ENCODE peak calls at places on chromosomes 11 and 22, in five cellular contexts. K, P, V, C and U are unnamed samples. For H3K4me1, the result is how much of the 10 kb centered on the place peaks cover.

GRCh38 chr11:80163011-80163410 is 722.2 kb upstream of the TENM4 start:
- DNase-seq in P (no peak), K (no peak), C (no peak), V (peak), U (no peak)

GRCh38 chr11:11622772-11623531 is 1.1 kb upstream of the GALNT18 start:
- DNase-seq in P (no peak), V (no peak), K (no peak), C (no peak), U (no peak)

GRCh38 chr11:65788801-65789200 is 1.9 kb downstream of the OVOL1 start:
- DNase-seq in K (no peak), P (no peak), C (no peak), V (no peak), U (no peak)

GRCh38 chr22:45572444-45572843 is 69.8 kb downstream of the FBLN1 start:
- DNase-seq in V (no peak), C (no peak), P (no peak), K (no peak), U (peak)

GRCh38 chr11:86120807-86121206 is 51.9 kb upstream of the PICALM start:
- DNase-seq in C (no peak), V (no peak), P (no peak), K (no peak), U (no peak)

GRCh38 chr11:121717296-121717695 is 264.5 kb upstream of the SORL1-AS1 start:
- DNase-seq in V (no peak), K (no peak), P (no peak), C (no peak), U (no peak)

GRCh38 chr11:12201016-12201985 is 90.9 kb downstream of the MICAL2 start:
- DNase-seq in C (no peak), V (peak), P (peak), K (no peak), U (peak)

GRCh38 chr22:36103891-36104290 is 56.7 kb downstream of the APOL3 start:
- DNase-seq in C (no peak), P (no peak), V (no peak), K (no peak), U (peak)

GRCh38 chr11:133127746-133128145 is 404.6 kb downstream of the OPCML start:
- DNase-seq in K (no peak), V (no peak), P (no peak), C (no peak), U (no peak)

GRCh38 chr22:39954584-39955055 is 5.6 kb upstream of the TMA7B start:
- DNase-seq in K (no peak), V (peak), P (no peak), C (no peak), U (no peak)

GRCh38 chr11:122197055-122197987 is 81.3 kb upstream of the BLID start:
- DNase-seq in K (no peak), C (no peak), P (no peak), V (peak), U (peak)

GRCh38 chr11:10139656-10140055 is 154.4 kb downstream of the SBF2 start:
- DNase-seq in C (no peak), P (no peak), K (no peak), V (peak), U (no peak)

GRCh38 chr11:19821412-19821875 is 108.8 kb downstream of the NAV2 start:
- DNase-seq in K (no peak), P (no peak), C (no peak), V (no peak), U (no peak)

GRCh38 chr11:121067912-121068652 is 33.0 kb upstream of the TECTA start:
- DNase-seq in V (no peak), C (no peak), P (no peak), K (no peak), U (no peak)

GRCh38 chr11:109729761-109730160 is 307.8 kb downstream of the C11orf87 start:
- DNase-seq in C (no peak), V (no peak), P (no peak), K (no peak), U (no peak)

GRCh38 chr11:68031136-68031459 is 617 bp downstream of the NDUFS8 start:
- DNase-seq in K (no peak), C (no peak), V (no peak), P (no peak), U (no peak)

GRCh38 chr11:21415566-21415965 is 746.2 kb downstream of the NELL1 start:
- DNase-seq in K (no peak), V (no peak), P (no peak), C (no peak), U (no peak)

GRCh38 chr22:37843746-37844089 is 416 bp downstream of the ANKRD54 start:
- DNase-seq in K (peak), C (peak), P (peak), V (peak), U (peak)

GRCh38 chr11:9853929-9854557 is 190.2 kb downstream of the SWAP70 start:
- DNase-seq in P (no peak), C (no peak), K (no peak), V (no peak), U (no peak)

DNA sequence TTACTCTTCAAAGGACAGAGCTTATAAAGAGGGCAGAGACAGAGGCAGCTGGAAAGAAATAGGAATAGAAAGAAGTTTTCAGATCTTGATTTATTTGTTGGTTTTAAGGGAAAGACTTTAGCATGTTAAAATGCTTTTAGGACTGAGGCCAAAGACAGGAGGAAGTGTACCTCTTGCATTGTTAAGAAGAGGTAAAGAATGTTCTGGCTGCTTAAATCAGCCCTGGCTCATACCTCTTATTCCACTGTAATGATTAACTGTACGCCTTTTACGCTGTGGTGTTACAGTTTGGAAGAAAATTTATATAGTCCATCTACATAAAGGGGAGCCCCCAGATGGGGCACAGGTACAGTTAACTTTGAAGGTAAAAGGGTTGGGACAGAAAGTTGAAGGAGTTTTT is 10.1 kb upstream of the MPZL2 start:
- DNase-seq in V (no peak), P (no peak), C (no peak), K (no peak), U (no peak)
- H3K27ac ChIP-seq in V (no peak), P (no peak), C (no peak), K (no peak), U (no peak)

GRCh38 chr11:130477646-130478203 is 29.3 kb downstream of the ADAMTS15 start:
- DNase-seq in K (no peak), V (peak), C (no peak), P (no peak), U (no peak)

GRCh38 chr11:130478881-130479280 is 30.4 kb downstream of the ADAMTS15 start:
- DNase-seq in K (no peak), C (no peak), V (peak), P (no peak), U (no peak)

GRCh38 chr11:130476200-130476921 is 27.9 kb downstream of the ADAMTS15 start:
- DNase-seq in V (peak), C (no peak), P (peak), K (no peak), U (no peak)

GRCh38 chr11:130476922-130477491 is 28.6 kb downstream of the ADAMTS15 start:
- DNase-seq in P (no peak), K (no peak), V (no peak), C (no peak), U (no peak)

DNA sequence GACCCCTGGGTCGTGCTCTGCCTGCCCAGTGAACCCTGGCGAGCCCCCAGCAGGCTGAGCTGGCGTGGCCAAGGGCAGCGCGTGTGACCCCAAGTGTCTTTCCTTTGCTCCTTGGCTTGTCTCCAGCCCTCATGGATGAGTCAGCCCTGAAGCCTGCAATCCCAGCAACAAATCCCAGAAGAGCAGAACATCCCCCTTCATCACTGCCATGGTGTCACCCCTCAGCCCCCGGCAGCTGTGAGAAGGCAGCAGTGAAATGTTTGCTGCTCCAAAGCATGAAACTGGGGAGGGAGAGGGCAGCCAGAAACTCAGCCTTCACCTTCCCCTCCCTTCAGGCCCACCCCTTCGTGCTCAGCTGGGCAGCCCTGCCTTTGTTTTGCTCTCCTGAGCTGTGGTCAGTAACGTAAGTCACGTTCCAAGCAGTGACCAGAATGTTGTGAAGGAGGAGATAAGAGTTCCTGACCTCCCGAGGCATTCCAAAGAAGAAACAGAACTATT is 29.8 kb downstream of the ADAMTS15 start:
- DNase-seq in P (peak), V (peak), K (no peak), C (no peak), U (peak)
- H3K4me3 ChIP-seq in P (no peak), V (no peak), K (no peak), C (no peak), U (no peak)

GRCh38 chr22:42296883-42297282 is 26.4 kb upstream of the TCF20 start:
- DNase-seq in V (no peak), P (no peak), K (no peak), C (no peak), U (no peak)
- H3K4me1 ChIP-seq in V (under half), P (under half), K (half or more), C (half or more), U (under half)

DNA sequence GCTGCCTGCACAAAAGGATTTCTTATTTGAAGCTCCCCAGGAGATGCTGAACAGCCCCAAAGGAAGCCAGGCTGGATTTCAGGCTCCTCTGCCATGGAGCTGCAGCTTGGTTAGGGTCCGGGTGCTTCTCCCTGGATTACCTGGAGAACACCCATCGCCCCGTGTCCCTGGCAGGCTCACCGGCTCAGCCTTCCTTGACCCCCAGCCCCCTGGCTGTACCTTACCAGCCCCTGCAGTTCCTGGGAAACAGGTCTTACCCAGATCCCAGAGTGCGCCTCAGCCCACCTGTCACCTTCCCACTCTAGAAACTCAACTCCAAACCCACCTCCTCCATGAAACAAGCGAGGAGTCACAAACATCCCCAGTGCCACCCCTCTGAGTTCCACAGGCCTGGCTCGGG is 45.3 kb upstream of the CD5 start:
- DNase-seq in V (no peak), K (no peak), P (no peak), C (no peak), U (no peak)
- H3K27ac ChIP-seq in V (no peak), K (no peak), P (no peak), C (no peak), U (no peak)

GRCh38 chr22:29700949-29701927 is 18.6 kb upstream of the CABP7 start:
- DNase-seq in P (no peak), K (no peak), V (peak), C (no peak), U (no peak)

GRCh38 chr22:29702025-29702930 is 17.5 kb upstream of the CABP7 start:
- DNase-seq in P (no peak), C (no peak), K (no peak), V (peak), U (no peak)

GRCh38 chr22:29704528-29705285 is 15.1 kb upstream of the CABP7 start:
- DNase-seq in V (peak), C (no peak), K (no peak), P (no peak), U (no peak)

GRCh38 chr22:29703595-29704195 is 16.1 kb upstream of the CABP7 start:
- DNase-seq in V (no peak), K (no peak), C (no peak), P (no peak), U (no peak)

GRCh38 chr22:29702931-29703594 is 16.7 kb upstream of the CABP7 start:
- DNase-seq in V (no peak), K (no peak), P (peak), C (no peak), U (no peak)
- H3K4me3 ChIP-seq in V (no peak), K (no peak), P (no peak), C (no peak), U (no peak)